ENCODE peak calls at places on chromosomes 12 and 14, in four cellular contexts. G is tibial nerve, K is esophagus squamous epithelium, U is H1. O is an unnamed sample.

GRCh38 chr12:65685514-65685913 is 138.8 kb upstream of the HMGA2 start:
- DNase-seq in G (no peak), K (no peak), U (no peak), O (no peak)

GRCh38 chr12:106480259-106480658 is 102.5 kb upstream of the RFX4 start:
- DNase-seq in G (no peak), U (no peak), K (no peak), O (no peak)

GRCh38 chr12:2267624-2268477 is 215.1 kb downstream of the CACNA1C start:
- DNase-seq in K (no peak), G (peak), U (no peak), O (no peak)

GRCh38 chr14:81265641-81266169 is 44.9 kb upstream of the GTF2A1 start:
- DNase-seq in K (no peak), U (no peak), G (no peak), O (no peak)

GRCh38 chr12:11787921-11788849 is 138.7 kb downstream of the ETV6 start:
- DNase-seq in K (no peak), U (no peak), G (no peak), O (no peak)

GRCh38 chr12:57404966-57405640 is 25.7 kb downstream of the R3HDM2 start:
- DNase-seq in G (no peak), K (no peak), U (no peak), O (no peak)

GRCh38 chr12:56186957-56187356 is 2.3 kb downstream of the SMARCC2 start:
- DNase-seq in G (no peak), K (no peak), U (no peak), O (no peak)

GRCh38 chr12:71888521-71888920 is 49.0 kb downstream of the TBC1D15 start:
- DNase-seq in K (no peak), U (no peak), G (no peak), O (no peak)

GRCh38 chr14:93033039-93033982 is 82.4 kb downstream of the ITPK1 start:
- DNase-seq in K (no peak), G (no peak), U (no peak), O (no peak)

GRCh38 chr12:48957141-48958048 is at the start of gene ARF3:
- DNase-seq in K (peak), U (peak), G (peak), O (peak)
- TF ChIP-seq CTCF in K (no peak), U (no peak), G (no peak), O (no peak)

DNA sequence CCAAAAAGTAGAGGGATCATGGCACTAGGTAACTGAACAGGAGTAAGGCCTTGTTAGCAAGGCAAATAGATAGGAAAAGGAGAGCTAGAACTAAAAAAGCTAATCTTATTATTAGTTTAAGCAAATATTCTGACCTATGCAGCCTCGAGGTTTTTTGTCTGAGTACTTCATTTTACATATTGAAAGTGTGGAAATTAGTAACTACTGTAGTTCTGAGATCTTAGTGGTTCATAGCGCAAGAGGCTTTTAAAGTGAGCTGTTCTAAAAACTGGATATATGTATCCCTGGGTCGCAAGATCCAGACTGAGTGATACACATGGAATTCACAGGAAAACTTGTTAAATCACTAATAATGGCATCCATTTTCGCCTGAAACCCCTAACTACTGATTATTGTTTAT is 411.0 kb upstream of the SOX5 start:
- DNase-seq in K (no peak), G (no peak), U (no peak), O (no peak)
- TF ChIP-seq CTCF in K (no peak), G (no peak), U (no peak), O (no peak)

DNA sequence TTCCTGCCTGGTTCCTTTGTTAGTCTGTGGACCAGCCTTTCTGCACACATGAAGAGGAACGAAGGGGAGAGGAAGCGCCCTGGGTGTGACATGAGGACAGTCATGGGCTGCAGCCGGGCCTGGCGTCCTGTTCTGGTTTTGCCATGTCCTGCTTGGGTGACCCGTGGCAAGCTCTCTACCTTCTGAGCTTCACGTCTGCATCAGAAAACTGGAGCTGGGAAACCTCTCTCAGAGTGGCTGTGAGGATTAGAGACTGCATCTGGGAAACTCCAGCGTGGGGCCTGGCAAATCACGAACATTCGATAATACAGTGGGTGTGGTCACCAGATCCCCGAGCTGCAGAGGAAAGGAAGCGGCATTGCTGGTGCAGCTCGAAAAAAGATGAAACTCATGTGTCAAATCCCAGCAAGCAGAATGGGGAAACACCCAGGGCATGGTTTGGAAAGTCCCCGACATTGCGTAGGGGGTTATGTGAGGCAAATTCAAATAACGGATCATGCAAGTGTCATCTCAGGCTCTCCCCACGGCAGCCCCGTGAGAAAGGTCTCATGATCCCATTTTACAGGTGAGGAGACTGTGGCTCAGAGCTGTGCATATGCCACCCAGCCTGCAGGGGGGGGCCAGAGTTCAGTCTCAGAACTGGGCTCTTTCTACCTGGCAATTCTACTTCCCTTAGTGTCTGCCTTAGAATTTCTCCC is 98.2 kb upstream of the VRK1 start:
- DNase-seq in G (no peak), K (no peak), U (no peak), O (no peak)
- TF ChIP-seq CTCF in G (no peak), K (no peak), U (peak), O (no peak)

GRCh38 chr12:62601765-62602444 is 135.3 kb downstream of the MON2 start:
- DNase-seq in U (no peak), G (no peak), K (no peak), O (no peak)

GRCh38 chr12:62597253-62597652 is 130.6 kb downstream of the MON2 start:
- DNase-seq in K (no peak), U (no peak), G (no peak), O (no peak)

GRCh38 chr12:62602445-62603060 is 135.9 kb downstream of the MON2 start:
- DNase-seq in U (peak), G (peak), K (peak), O (peak)

GRCh38 chr12:62598846-62599245 is 132.2 kb downstream of the MON2 start:
- DNase-seq in K (no peak), U (no peak), G (no peak), O (no peak)

GRCh38 chr12:62600038-62600437 is 133.4 kb downstream of the MON2 start:
- DNase-seq in U (no peak), G (no peak), K (no peak), O (no peak)
- TF ChIP-seq CTCF in U (peak), G (no peak), K (no peak), O (no peak)

GRCh38 chr12:29426516-29426915 is 45.5 kb upstream of the ERGIC2 start:
- DNase-seq in K (no peak), U (no peak), G (no peak), O (no peak)

GRCh38 chr12:29429999-29430698 is 49.2 kb upstream of the ERGIC2 start:
- DNase-seq in G (no peak), K (no peak), U (no peak), O (no peak)

GRCh38 chr12:29425722-29426121 is 44.8 kb upstream of the ERGIC2 start:
- DNase-seq in U (no peak), G (no peak), K (no peak), O (no peak)

GRCh38 chr12:29428630-29429029 is 47.7 kb upstream of the ERGIC2 start:
- DNase-seq in K (no peak), G (no peak), U (no peak), O (no peak)

DNA sequence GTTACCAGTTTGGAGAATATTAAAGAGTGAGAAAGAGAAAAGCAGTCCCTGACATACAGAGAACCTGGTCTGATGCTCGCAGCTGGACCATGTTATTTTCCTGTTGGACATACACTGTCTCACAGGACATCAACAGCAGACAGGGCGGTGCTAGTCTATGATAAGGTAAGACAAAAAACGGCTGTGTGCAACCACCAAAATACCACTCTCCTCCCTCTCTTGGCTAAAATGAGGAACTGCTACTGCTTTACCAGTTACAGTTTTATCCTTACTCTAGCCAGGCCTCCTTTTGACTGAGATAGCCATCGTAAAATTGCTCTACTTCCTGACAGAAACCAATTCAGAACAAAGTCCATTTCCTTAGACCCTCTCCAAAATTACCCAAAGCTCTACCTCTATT is 47.0 kb upstream of the ERGIC2 start:
- DNase-seq in G (no peak), U (no peak), K (no peak), O (no peak)
- TF ChIP-seq CTCF in G (no peak), U (peak), K (no peak), O (no peak)

GRCh38 chr12:23221066-23221465 is 596.1 kb downstream of the ETNK1 start:
- DNase-seq in U (no peak), K (no peak), G (no peak), O (no peak)
- TF ChIP-seq CTCF in U (peak), K (no peak), G (no peak), O (no peak)

GRCh38 chr14:103392106-103392505 is 6.9 kb downstream of the MARK3 start:
- DNase-seq in U (no peak), K (no peak), G (no peak), O (no peak)

GRCh38 chr14:103393687-103394626 is 8.7 kb downstream of the MARK3 start:
- DNase-seq in K (no peak), G (no peak), U (no peak), O (no peak)

GRCh38 chr14:103391048-103391447 is 5.8 kb downstream of the MARK3 start:
- DNase-seq in U (no peak), K (no peak), G (peak), O (no peak)

GRCh38 chr14:103393078-103393477 is 7.9 kb downstream of the MARK3 start:
- DNase-seq in U (no peak), G (no peak), K (no peak), O (no peak)

GRCh38 chr14:103392572-103392971 is 7.4 kb downstream of the MARK3 start:
- DNase-seq in K (no peak), U (no peak), G (no peak), O (no peak)
- TF ChIP-seq CTCF in K (no peak), U (no peak), G (no peak), O (no peak)

GRCh38 chr12:69298133-69298532 is 50.0 kb upstream of the LYZ start:
- DNase-seq in G (no peak), U (no peak), K (no peak), O (no peak)
- TF ChIP-seq CTCF in G (no peak), U (no peak), K (no peak), O (no peak)

GRCh38 chr12:69583203-69583602 is 2.1 kb upstream of the CCT2 start:
- DNase-seq in U (no peak), K (no peak), G (no peak), O (no peak)
- TF ChIP-seq CTCF in U (peak), K (no peak), G (no peak), O (no peak)

DNA sequence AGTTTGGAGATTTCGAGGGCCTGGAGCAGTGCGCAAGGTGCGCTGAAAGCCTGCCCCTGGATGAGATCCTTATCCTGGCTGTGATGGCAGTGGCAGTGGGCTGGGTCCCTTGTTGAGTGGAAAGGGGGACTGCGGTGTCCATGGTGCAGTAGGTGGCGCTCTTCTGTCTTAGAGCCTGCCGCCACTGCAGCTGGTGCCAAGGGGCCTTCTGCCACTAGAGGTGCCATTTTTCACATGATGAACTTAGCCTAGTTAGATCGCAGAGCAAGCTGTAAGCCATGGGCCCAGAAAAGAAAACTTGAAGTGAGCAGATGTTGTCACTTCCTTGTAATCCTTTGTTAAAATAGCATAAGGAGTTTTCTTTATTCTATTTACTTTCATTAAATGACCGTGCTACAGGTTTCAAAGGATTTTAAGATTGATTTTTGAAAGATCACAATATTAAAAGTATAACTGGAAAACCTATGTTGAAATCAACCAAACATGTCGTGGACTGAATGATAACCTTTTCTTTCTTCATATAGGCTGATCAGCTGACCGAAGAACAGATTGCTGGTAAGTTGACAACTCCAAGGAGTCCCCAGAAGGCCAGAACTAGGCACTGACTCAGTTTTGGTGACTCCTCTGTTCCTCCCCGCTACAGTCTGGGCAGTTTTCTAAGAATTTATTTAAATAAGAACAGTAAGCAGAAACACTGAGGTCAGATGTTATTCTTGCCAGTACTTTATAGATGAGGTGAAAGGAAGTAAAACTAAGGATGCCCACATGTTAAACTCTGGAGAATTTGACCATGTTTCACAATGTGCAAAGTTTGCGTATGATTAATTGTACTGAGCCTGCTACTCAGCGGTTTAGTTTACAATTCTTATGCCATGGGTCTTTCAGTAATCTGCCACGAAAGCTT is 3.0 kb downstream of the CALM1 start:
- DNase-seq in K (peak), U (peak), G (peak), O (peak)
- TF ChIP-seq CTCF in K (peak), U (peak), G (peak), O (peak)

O was measured in mesothelial cell of epicardium.